ENCODE peak calls at places on chromosomes 3 and 15, in six cellular contexts. O is HCT116, P is HepG2, M is K562, Y is PC-9, X is GM23248. U is an unnamed sample.

GRCh38 chr3:140765246-140765645 is 87.4 kb downstream of the TRIM42 start:
- DNase-seq in O (no peak), P (no peak), M (no peak), Y (no peak), X (no peak), U (no peak)

GRCh38 chr15:50542051-50542450 is 4.4 kb downstream of the USP50 start:
- DNase-seq in O (no peak), P (peak; percentile 11), M (no peak), Y (no peak), X (peak; percentile 92), U (peak; percentile 74)

GRCh38 chr3:78919021-78919755 is 848.6 kb downstream of the ROBO1 start:
- DNase-seq in O (no peak), P (peak; percentile 73), M (no peak), Y (no peak), X (peak; percentile 91), U (no peak)

GRCh38 chr3:126344380-126345041 is 12.7 kb downstream of the KLF15 start:
- DNase-seq in O (no peak), P (no peak), M (no peak), Y (no peak), X (no peak), U (no peak)

GRCh38 chr3:62757045-62757444 is 118.2 kb downstream of the CADPS start:
- DNase-seq in O (no peak), P (no peak), M (no peak), Y (no peak), X (no peak), U (no peak)

GRCh38 chr15:94229591-94230365 is 1.6 kb upstream of the MCTP2 start:
- DNase-seq in O (no peak), P (no peak), M (no peak), Y (no peak), X (no peak), U (no peak)

GRCh38 chr3:49721165-49721860 is 1.8 kb upstream of the AMIGO3 start:
- DNase-seq in O (no peak), P (no peak), M (no peak), Y (no peak), X (no peak), U (no peak)

GRCh38 chr3:154324919-154325318 is 632 bp upstream of the DHX36 start:
- DNase-seq in O (no peak), P (peak; percentile 63), M (no peak), Y (no peak), X (peak; percentile 23), U (no peak)

GRCh38 chr3:61855211-61855610 is 293.8 kb downstream of the PTPRG start:
- DNase-seq in O (no peak), P (no peak), M (no peak), Y (no peak), X (peak; percentile 16), U (no peak)

GRCh38 chr3:194323785-194324735 is 27.1 kb downstream of the CPN2 start:
- DNase-seq in O (peak; percentile 76), P (peak; percentile 59), M (peak; percentile 75), Y (peak; percentile 60), X (peak; percentile 81), U (no peak)

GRCh38 chr3:43016513-43016865 is 37.4 kb downstream of the GASK1A start:
- DNase-seq in O (no peak), P (no peak), M (no peak), Y (no peak), X (no peak), U (no peak)

GRCh38 chr3:140953028-140953960 is 11.7 kb downstream of the SLC25A36 start:
- DNase-seq in O (no peak), P (no peak), M (peak; percentile 26), Y (no peak), X (peak; percentile 66), U (peak; percentile 76)

GRCh38 chr3:15428539-15428938 is 1.1 kb downstream of the EAF1 start:
- DNase-seq in O (no peak), P (no peak), M (no peak), Y (no peak), X (peak; percentile 93), U (no peak)

GRCh38 chr3:35931867-35932266 is 292.5 kb downstream of the ARPP21 start:
- DNase-seq in O (no peak), P (no peak), M (no peak), Y (no peak), X (no peak), U (no peak)

GRCh38 chr15:28098766-28099554 is at the start of gene OCA2:
- DNase-seq in O (no peak), P (peak; percentile 51), M (peak; percentile 98), Y (peak; percentile 31), X (peak; percentile 59), U (no peak)

GRCh38 chr3:127097516-127097915 is 95.4 kb upstream of the PRR23E start:
- DNase-seq in O (no peak), P (no peak), M (no peak), Y (no peak), X (no peak), U (no peak)

GRCh38 chr3:65576942-65577341 is 461.8 kb downstream of the MAGI1 start:
- DNase-seq in O (no peak), P (no peak), M (no peak), Y (no peak), X (peak; percentile 53), U (no peak)
- TF ChIP-seq EZH2 in O (no peak), P (no peak), M (no peak), Y (no peak), X (no peak), U (no peak)

DNA sequence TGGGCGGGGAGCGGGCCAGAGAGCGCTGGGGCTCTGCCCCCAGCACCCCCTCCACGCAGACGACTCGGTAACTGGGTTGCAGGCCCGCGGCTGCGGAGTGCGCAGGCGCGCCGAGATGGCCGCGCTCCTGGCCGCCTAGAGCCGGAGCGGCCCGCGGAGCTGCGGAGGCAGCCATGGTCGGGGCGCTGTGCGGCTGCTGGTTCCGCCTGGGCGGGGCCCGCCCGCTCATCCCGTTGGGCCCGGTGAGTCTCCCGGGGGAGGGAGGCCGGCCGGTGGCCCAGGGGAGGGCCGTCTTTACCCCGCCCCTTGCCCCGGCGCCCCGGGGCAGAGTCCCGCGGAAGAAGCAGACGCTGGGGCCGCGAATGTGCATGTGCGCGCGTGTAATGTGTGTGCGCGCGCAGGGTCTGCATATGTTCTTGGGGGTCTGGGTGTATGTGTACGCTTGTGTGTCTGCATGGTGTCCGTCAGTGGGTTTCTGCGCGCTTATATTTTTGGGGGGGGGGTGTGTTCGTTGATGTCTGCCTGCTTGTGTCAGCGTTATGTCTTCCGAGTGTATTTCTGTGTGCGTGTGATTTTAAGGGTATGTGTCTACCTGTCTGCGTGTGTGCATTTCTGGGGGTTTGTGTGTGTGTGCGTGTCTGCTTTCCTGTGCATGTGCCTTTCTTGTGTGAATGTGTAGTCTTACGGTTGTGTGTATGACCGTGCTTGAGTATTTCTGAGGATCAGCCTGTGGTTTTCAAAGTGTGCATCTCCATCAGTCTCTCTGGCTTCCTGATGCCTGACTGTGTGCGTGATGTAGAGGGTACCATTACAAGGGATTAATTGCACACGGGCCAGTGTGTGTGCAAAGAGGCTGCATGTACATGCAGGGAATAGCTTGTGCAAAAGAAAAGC is at the start of gene ABHD14A:
- DNase-seq in O (no peak), P (peak; percentile 37), M (peak; percentile 75), Y (peak; percentile 76), X (peak; percentile 88), U (no peak)
- TF ChIP-seq EZH2 in O (no peak), P (no peak), M (no peak), Y (no peak), X (no peak), U (no peak)

GRCh38 chr3:111392911-111393351 is 149.1 kb upstream of the CD96 start:
- DNase-seq in O (peak; percentile 12), P (no peak), M (no peak), Y (peak; percentile 61), X (no peak), U (no peak)
- TF ChIP-seq EZH2 in O (no peak), P (no peak), M (no peak), Y (no peak), X (no peak), U (no peak)

GRCh38 chr3:185152433-185153169 is at the start of gene C3orf70:
- DNase-seq in O (no peak), P (no peak), M (peak; percentile 74), Y (peak; percentile 26), X (peak; percentile 53), U (no peak)
- TF ChIP-seq EZH2 in O (no peak), P (no peak), M (peak; percentile 73), Y (no peak), X (peak; percentile 80), U (no peak)